ENCODE peak calls at places on chromosome 1, in seven cellular contexts. G is NCI-H460, H is Daoy, J is foreskin keratinocyte, K is HS-5, Z is RPMI8226, B is pancreas. T is an unnamed sample.

GRCh38 chr1:17198476-17199258 is 6.3 kb upstream of the PADI1 start:
- DNase-seq in G (no peak), H (peak), J (no peak), K (no peak), Z (no peak), B (peak), T (no peak)

GRCh38 chr1:219279017-219279770 is 105.5 kb downstream of the LYPLAL1 start:
- DNase-seq in G (no peak), H (peak), J (peak), K (no peak), Z (no peak), B (no peak), T (no peak)

GRCh38 chr1:27773732-27774445 is 870 bp downstream of the STX12 start:
- DNase-seq in G (no peak), H (peak), J (peak), K (no peak), Z (peak), B (no peak), T (no peak)

GRCh38 chr1:149917590-149918144 is at the start of gene SV2A:
- DNase-seq in G (no peak), H (peak), J (no peak), K (no peak), Z (no peak), B (no peak), T (no peak)

GRCh38 chr1:52506349-52506748 is 46.5 kb downstream of the TUT4 start:
- DNase-seq in G (no peak), H (no peak), J (no peak), K (no peak), Z (no peak), B (no peak), T (no peak)

GRCh38 chr1:236495359-236496120 is 28.2 kb upstream of the LGALS8 start:
- DNase-seq in G (no peak), H (no peak), J (no peak), K (no peak), Z (peak), B (no peak), T (no peak)

GRCh38 chr1:24743404-24744211 is 1.6 kb upstream of the CLIC4 start:
- DNase-seq in G (no peak), H (peak), J (peak), K (peak), Z (peak), B (no peak), T (peak)

GRCh38 chr1:115133440-115133839 is 44.1 kb upstream of the TSPAN2 start:
- DNase-seq in G (no peak), H (peak), J (no peak), K (no peak), Z (no peak), B (no peak), T (no peak)

GRCh38 chr1:31736675-31737074 is 27.5 kb downstream of the ADGRB2 start:
- DNase-seq in G (no peak), H (peak), J (no peak), K (no peak), Z (no peak), B (no peak), T (no peak)

GRCh38 chr1:72623299-72623708 is 341.0 kb upstream of the NEGR1 start:
- DNase-seq in G (peak), H (peak), J (peak), K (peak), Z (peak), B (no peak), T (peak)

GRCh38 chr1:226708342-226708780 is 30.7 kb downstream of the ITPKB start:
- DNase-seq in G (no peak), H (peak), J (peak), K (peak), Z (no peak), B (no peak), T (peak)

T was measured in HFF-Myc.